ENCODE peak calls at places on chromosomes 4 and X, in four cellular contexts. L is pancreas; F is CD8-positive, alpha-beta T cell; D is lower lobe of right lung. M is an unnamed sample.

GRCh38 chr4:99723555-99724450 is 66.2 kb upstream of the C4orf54 start:
- DNase-seq in D (peak; percentile 48), F (no peak), L (peak; percentile 79), M (peak; percentile 49)

GRCh38 chr4:145278341-145279121 is 98.1 kb upstream of the OTUD4 start:
- DNase-seq in D (no peak), L (no peak), F (no peak), M (no peak)

GRCh38 chr4:87009095-87009648 is 74.4 kb downstream of the AFF1 start:
- DNase-seq in L (no peak), F (no peak), D (no peak), M (no peak)

GRCh38 chr4:186669159-186669720 is 54.4 kb downstream of the FAT1 start:
- DNase-seq in F (no peak), D (no peak), L (no peak), M (peak; percentile 50)

GRCh38 chr4:147839200-147839599 is 107.3 kb downstream of the ARHGAP10 start:
- DNase-seq in L (no peak), F (no peak), D (no peak), M (no peak)

GRCh38 chrX:11105080-11105479 is 6.1 kb upstream of the HCCS start:
- DNase-seq in D (no peak), F (no peak), L (no peak), M (no peak)

GRCh38 chrX:85084770-85085393 is 81.2 kb downstream of the APOOL start:
- DNase-seq in D (no peak), L (no peak), F (no peak), M (no peak)

GRCh38 chrX:48818866-48819265 is 7.4 kb upstream of the ERAS start:
- DNase-seq in L (no peak), D (no peak), F (no peak), M (no peak)

GRCh38 chrX:443676-444210 is 57.0 kb upstream of the PPP2R3B start:
- DNase-seq in D (no peak), F (no peak), L (no peak), M (no peak)

GRCh38 chr4:70902577-70903281 is 560 bp downstream of the MOB1B start:
- DNase-seq in F (peak; percentile 5), L (no peak), D (no peak), M (peak; percentile 15)

GRCh38 chr4:35521682-35522081 is 722.6 kb downstream of the ARAP2 start:
- DNase-seq in F (no peak), L (no peak), D (no peak), M (no peak)

GRCh38 chr4:44448548-44449443 is at the start of gene KCTD8:
- DNase-seq in L (peak; percentile 59), D (peak; percentile 82), F (peak; percentile 4), M (peak; percentile 84)

GRCh38 chr4:48979897-48980579 is 6.0 kb upstream of the CWH43 start:
- DNase-seq in D (no peak), L (no peak), F (no peak), M (no peak)

GRCh38 chr4:68218044-68218443 is 27.4 kb downstream of the TMPRSS11B start:
- DNase-seq in F (no peak), L (no peak), D (no peak), M (no peak)

GRCh38 chr4:15262396-15262795 is 165.4 kb upstream of the C1QTNF7 start:
- DNase-seq in L (no peak), D (no peak), F (no peak), M (no peak)

GRCh38 chr4:115927382-115927781 is 814.0 kb upstream of the NDST4 start:
- DNase-seq in F (no peak), L (no peak), D (no peak), M (no peak)

GRCh38 chr4:110654254-110654635 is 31.4 kb upstream of the PITX2 start:
- DNase-seq in L (no peak), F (no peak), D (no peak), M (no peak)

GRCh38 chrX:9927638-9928037 is 39.5 kb upstream of the CLDN34 start:
- DNase-seq in F (no peak), L (no peak), D (no peak), M (no peak)

GRCh38 chr4:84582302-84582987 is 482 bp upstream of the CDS1 start:
- DNase-seq in F (peak; percentile 81), D (peak; percentile 96), L (peak; percentile 96), M (peak; percentile 95)

GRCh38 chr4:147755567-147756295 is 23.8 kb downstream of the ARHGAP10 start:
- DNase-seq in L (no peak), D (no peak), F (no peak), M (no peak)

GRCh38 chrX:69231903-69232302 is 66.7 kb upstream of the PJA1 start:
- DNase-seq in F (no peak), D (no peak), L (no peak), M (no peak)

GRCh38 chrX:10744011-10744410 is 123.6 kb upstream of the MID1 start:
- DNase-seq in F (no peak), D (no peak), L (no peak), M (no peak)

GRCh38 chrX:57596109-57596870 is 4.5 kb downstream of the ZXDB start:
- DNase-seq in F (no peak), D (no peak), L (no peak), M (no peak)

GRCh38 chr4:171281359-171281758 is 531.8 kb upstream of the GALNTL6 start:
- DNase-seq in L (no peak), D (no peak), F (no peak), M (no peak)

GRCh38 chr4:32488690-32489089 is 1768.5 kb downstream of the PCDH7 start:
- DNase-seq in F (no peak), L (no peak), D (no peak), M (no peak)

GRCh38 chrX:153925387-153925738 is 701 bp downstream of the ARHGAP4 start:
- DNase-seq in D (no peak), F (no peak), L (no peak), M (no peak)

GRCh38 chr4:62135565-62136156 is 935.5 kb downstream of the ADGRL3 start:
- DNase-seq in F (no peak), D (no peak), L (no peak), M (no peak)

GRCh38 chr4:38782452-38783108 is at the start of gene TLR10:
- DNase-seq in F (no peak), D (no peak), L (peak; percentile 21), M (peak; percentile 40)

GRCh38 chrX:39150621-39151020 is 349.4 kb downstream of the MID1IP1 start:
- DNase-seq in L (no peak), D (no peak), F (no peak), M (no peak)

GRCh38 chr4:128600996-128601857 is 208.3 kb upstream of the JADE1 start:
- DNase-seq in D (peak; percentile 72), L (peak; percentile 81), F (no peak), M (peak; percentile 90)

GRCh38 chr4:24810016-24810415 is 14.6 kb downstream of the SOD3 start:
- DNase-seq in L (no peak), F (no peak), D (no peak), M (no peak)

DNA sequence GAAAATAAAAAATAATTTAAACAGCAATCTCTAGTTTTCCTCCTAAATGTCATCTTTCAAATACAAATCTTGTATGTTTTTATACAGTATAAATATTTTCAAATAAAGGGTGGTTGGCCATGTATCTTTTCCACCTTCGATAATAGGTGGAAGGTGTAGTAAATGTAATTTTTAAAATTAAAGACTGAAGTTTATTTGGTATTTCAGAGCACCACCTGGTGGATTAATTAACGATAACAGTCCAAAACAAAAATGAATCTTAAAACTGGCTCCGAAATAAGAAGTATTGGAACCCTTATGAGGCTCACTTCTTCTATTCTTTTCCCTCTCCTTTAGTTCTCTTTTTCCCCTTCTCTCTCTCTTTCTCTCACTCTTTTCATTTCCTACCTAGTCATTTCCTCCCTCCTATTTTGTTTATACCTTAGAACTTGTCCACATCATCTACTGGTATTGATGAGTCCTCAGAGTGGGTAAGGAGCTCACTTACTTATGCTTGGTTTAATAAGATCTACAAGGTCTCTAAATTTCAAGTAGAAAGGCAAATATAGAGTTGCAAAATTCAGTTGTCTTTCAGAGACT is 82.9 kb upstream of the EXOC1L start:
- DNase-seq in F (no peak), L (no peak), D (no peak), M (no peak)
- TF ChIP-seq CTCF in F (no peak), L (no peak), D (peak; percentile 27), M (no peak)

GRCh38 chrX:129039176-129039575 is 484.1 kb downstream of the SMARCA1 start:
- DNase-seq in F (no peak), D (no peak), L (no peak), M (no peak)

GRCh38 chrX:129040124-129040523 is 483.2 kb downstream of the SMARCA1 start:
- DNase-seq in L (no peak), F (no peak), D (no peak), M (no peak)

GRCh38 chrX:129037389-129037788 is 485.9 kb downstream of the SMARCA1 start:
- DNase-seq in L (no peak), D (no peak), F (no peak), M (no peak)

DNA sequence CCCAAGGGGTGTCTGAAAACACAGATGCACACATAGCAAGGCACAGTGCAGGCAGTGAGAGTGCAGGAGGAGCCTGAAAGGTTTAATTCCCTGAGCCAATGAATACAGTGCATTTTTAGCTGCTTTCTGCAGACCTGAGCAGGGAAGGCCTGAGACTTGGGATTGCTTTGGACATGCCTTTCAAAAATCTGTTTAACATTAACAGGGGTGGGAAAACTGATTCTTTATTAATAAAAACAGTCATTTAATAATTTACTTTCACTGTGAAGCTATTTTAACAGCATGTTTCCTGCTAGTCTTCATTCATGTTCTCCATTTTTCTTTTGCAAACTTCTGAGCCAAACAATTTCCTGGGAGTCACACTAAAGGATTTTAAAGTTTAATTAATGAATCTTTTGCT is 488.1 kb downstream of the SMARCA1 start:
- DNase-seq in L (no peak), F (no peak), D (no peak), M (no peak)
- TF ChIP-seq CTCF in L (no peak), F (no peak), D (no peak), M (no peak)

DNA sequence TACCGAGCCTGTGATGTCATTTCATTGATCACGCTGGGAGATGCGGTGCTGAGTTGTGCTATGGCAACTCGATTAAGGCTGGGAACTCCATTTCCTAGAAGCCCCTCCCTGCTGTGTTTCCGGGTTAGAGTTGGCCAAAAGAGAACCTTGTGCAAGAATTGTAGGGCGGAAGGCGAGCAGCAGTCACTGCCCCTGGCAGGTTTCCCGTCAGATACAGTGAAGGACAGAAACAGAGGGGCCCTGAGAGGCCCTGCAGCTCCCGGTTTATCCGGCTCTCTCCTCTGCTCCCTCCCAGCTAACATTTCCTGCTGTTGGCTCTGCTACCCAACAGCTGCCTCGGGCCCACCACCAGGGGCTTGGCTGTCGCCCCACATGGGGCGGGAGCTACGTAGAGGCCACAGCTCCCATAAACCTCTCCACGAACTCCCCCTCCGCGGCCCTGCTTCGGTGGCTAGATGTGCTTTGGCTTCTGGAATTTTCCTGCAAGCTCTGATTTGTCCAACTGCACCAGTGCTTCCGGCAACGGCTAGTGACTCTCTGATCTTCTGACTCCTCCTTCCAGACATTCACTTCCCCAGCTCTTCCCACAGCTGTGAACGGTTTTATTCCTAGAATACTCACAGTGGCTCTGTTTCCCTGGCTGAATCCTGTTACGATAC is 74.9 kb upstream of the USP9X start:
- DNase-seq in F (peak; percentile 30), L (peak; percentile 86), D (peak; percentile 75), M (peak; percentile 70)
- TF ChIP-seq CTCF in F (no peak), L (no peak), D (peak; percentile 12), M (peak; percentile 39)

DNA sequence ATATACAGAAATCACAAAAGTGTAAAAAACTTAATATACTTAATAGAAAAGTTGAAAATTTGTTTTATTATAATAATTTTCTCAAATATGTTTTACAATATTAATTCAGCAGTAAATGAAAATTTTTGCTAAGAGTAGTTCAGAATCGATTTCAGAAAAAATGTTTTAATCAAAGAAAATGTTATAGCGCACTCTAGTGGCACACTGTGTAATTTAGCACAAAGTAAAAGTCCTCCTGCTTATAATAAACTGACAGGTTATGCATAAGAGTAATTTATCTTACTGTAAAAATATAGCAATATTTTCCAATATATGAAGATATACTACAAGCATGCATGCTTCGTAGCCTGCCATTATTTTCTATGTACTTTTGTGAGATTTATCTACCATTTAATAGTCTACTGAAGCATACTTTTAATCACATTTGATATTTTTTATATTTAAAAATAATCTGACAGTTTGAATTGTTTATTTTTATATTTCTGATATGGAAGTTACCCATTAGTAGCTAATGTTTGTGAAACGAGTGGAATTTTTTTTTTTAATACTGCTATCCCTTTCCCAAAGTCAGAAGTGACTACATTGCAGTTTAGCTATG is 217.9 kb upstream of the KLHL4 start:
- DNase-seq in D (no peak), F (no peak), L (no peak), M (no peak)
- TF ChIP-seq CTCF in D (peak; percentile 44), F (no peak), L (peak; percentile 56), M (no peak)

M was measured in prostate gland.